ENCODE peak calls at places on chromosomes 3 and 15, in four cellular contexts. L is AG08396, O is ACHN, V is NCI-H446. C is an unnamed sample.

GRCh38 chr15:73818308-73818985 is 54.9 kb upstream of the TBC1D21 start:
- DNase-seq in O (no peak), V (peak), L (no peak), C (no peak)

GRCh38 chr15:76075060-76075459 is 15.3 kb downstream of the TMEM266 start:
- DNase-seq in V (no peak), O (no peak), L (no peak), C (no peak)

GRCh38 chr15:77819271-77819806 is 186.6 kb upstream of the LINGO1 start:
- DNase-seq in O (no peak), V (peak), L (no peak), C (peak)

GRCh38 chr3:69791919-69792399 is 52.7 kb downstream of the MITF start:
- DNase-seq in V (no peak), L (peak), O (peak), C (peak)

GRCh38 chr3:122067588-122068240 is 12.6 kb downstream of the CD86 start:
- DNase-seq in V (no peak), O (no peak), L (no peak), C (no peak)

GRCh38 chr15:101266034-101266433 is 11.3 kb downstream of the SELENOS start:
- DNase-seq in L (peak), O (no peak), V (no peak), C (no peak)

GRCh38 chr3:152127058-152127457 is 141.7 kb upstream of the MBNL1 start:
- DNase-seq in O (no peak), L (no peak), V (no peak), C (no peak)

GRCh38 chr3:151979914-151980313 is 106.5 kb downstream of the SUCNR1 start:
- DNase-seq in V (no peak), L (no peak), O (no peak), C (no peak)

GRCh38 chr15:72847033-72847432 is 63.5 kb upstream of the ADPGK start:
- DNase-seq in V (no peak), O (no peak), L (no peak), C (no peak)

C was measured in hepatocyte.